ENCODE peak calls at places on chromosomes 11 and 22, in seven cellular contexts. U is DND-41; K is PC-9; N is CD4-positive, alpha-beta memory T cell; W is breast epithelium; C is psoas muscle; A is body of pancreas. Q is an unnamed sample. For H3K27me3, the result is how much of the 10 kb centered on the place peaks cover.

GRCh38 chr22:44707752-44708151 is 5.7 kb downstream of the PRR5 start:
- DNase-seq in C (no peak), W (no peak), N (no peak), U (no peak), K (no peak), A (no peak), Q (no peak)

GRCh38 chr11:75325713-75326438 is 25.6 kb downstream of the ARRB1 start:
- DNase-seq in N (no peak), A (peak), C (peak), U (peak), W (no peak), K (peak), Q (no peak)

GRCh38 chr11:15897211-15897960 is 459.0 kb downstream of the SOX6 start:
- DNase-seq in A (no peak), C (no peak), N (no peak), U (no peak), K (peak), W (no peak), Q (no peak)

GRCh38 chr11:115502636-115503082 is 1.6 kb downstream of the CADM1 start:
- DNase-seq in A (no peak), N (no peak), K (no peak), U (no peak), C (peak), W (no peak), Q (no peak)

GRCh38 chr11:66727282-66727882 is 1.6 kb downstream of the SPTBN2 start:
- DNase-seq in A (peak), W (peak), U (no peak), K (no peak), C (peak), N (peak), Q (no peak)

GRCh38 chr11:23859087-23859486 is 637.8 kb upstream of the LUZP2 start:
- DNase-seq in A (no peak), K (no peak), U (no peak), W (no peak), C (no peak), N (no peak), Q (no peak)

GRCh38 chr11:7555067-7555699 is 41.4 kb downstream of the PPFIBP2 start:
- DNase-seq in U (no peak), C (peak), W (peak), N (no peak), A (peak), K (no peak), Q (no peak)

GRCh38 chr11:85089654-85090053 is 537.5 kb downstream of the DLG2 start:
- DNase-seq in K (no peak), N (no peak), W (no peak), C (no peak), U (no peak), A (no peak), Q (no peak)

GRCh38 chr11:31855466-31855865 is 44.3 kb upstream of the PAX6 start:
- DNase-seq in K (no peak), C (no peak), W (no peak), N (no peak), A (no peak), U (no peak), Q (no peak)

GRCh38 chr11:62652156-62653006 is 721 bp downstream of the INTS5 start:
- DNase-seq in W (no peak), A (no peak), C (no peak), U (no peak), N (peak), K (no peak), Q (no peak)

GRCh38 chr11:103618532-103618931 is 417.9 kb upstream of the DDI1 start:
- DNase-seq in N (no peak), K (no peak), W (no peak), U (no peak), A (no peak), C (no peak), Q (no peak)

GRCh38 chr11:70548976-70549375 is 150.6 kb downstream of the CTTN start:
- DNase-seq in C (no peak), N (no peak), K (no peak), U (no peak), W (no peak), A (no peak), Q (no peak)

GRCh38 chr11:6319001-6319878 is 1.1 kb downstream of the CAVIN3 start:
- DNase-seq in A (peak), C (peak), W (peak), N (no peak), U (no peak), K (peak), Q (no peak)

GRCh38 chr11:124643605-124644425 is 21.2 kb downstream of the TBRG1 start:
- DNase-seq in K (no peak), N (no peak), C (no peak), U (no peak), A (no peak), W (no peak), Q (no peak)

GRCh38 chr11:61846351-61846750 is 18.3 kb downstream of the FADS2 start:
- DNase-seq in U (no peak), C (no peak), W (no peak), K (no peak), N (no peak), A (no peak), Q (no peak)

GRCh38 chr11:117579148-117579547 is 217.9 kb downstream of the DSCAML1 start:
- DNase-seq in A (no peak), C (no peak), W (peak), U (no peak), N (no peak), K (no peak), Q (no peak)

GRCh38 chr11:128207861-128208321 is 379.5 kb downstream of the ETS1 start:
- DNase-seq in N (no peak), C (no peak), W (no peak), A (no peak), K (peak), U (no peak), Q (no peak)

GRCh38 chr11:532512-533048 is 2.8 kb downstream of the HRAS start:
- DNase-seq in U (no peak), A (peak), N (no peak), C (no peak), W (no peak), K (no peak), Q (no peak)

GRCh38 chr11:65776196-65776595 is 4.6 kb downstream of the AP5B1 start:
- DNase-seq in U (peak), N (no peak), W (peak), A (peak), K (no peak), C (peak), Q (no peak)

GRCh38 chr11:83006877-83007330 is 64.8 kb downstream of the RAB30 start:
- DNase-seq in A (peak), U (no peak), C (no peak), N (no peak), W (no peak), K (no peak), Q (no peak)

GRCh38 chr11:62600367-62601113 is 1.1 kb downstream of the MTA2 start:
- DNase-seq in W (no peak), N (no peak), C (no peak), A (no peak), K (no peak), U (no peak), Q (no peak)

GRCh38 chr22:25840162-25840561 is 98.2 kb downstream of the MYO18B start:
- DNase-seq in K (no peak), U (no peak), N (no peak), C (no peak), A (no peak), W (no peak), Q (no peak)

GRCh38 chr22:42932857-42933782 is 76.0 kb upstream of the ARFGAP3 start:
- DNase-seq in C (no peak), A (no peak), U (no peak), K (no peak), W (no peak), N (no peak), Q (no peak)

GRCh38 chr11:128695539-128696221 is 1.8 kb downstream of the FLI1 start:
- DNase-seq in N (peak), K (no peak), C (no peak), A (no peak), U (peak), W (no peak), Q (no peak)

GRCh38 chr22:40118979-40119378 is 58.7 kb upstream of the TNRC6B start:
- DNase-seq in U (no peak), N (no peak), K (no peak), W (no peak), A (no peak), C (no peak), Q (no peak)

GRCh38 chr11:115464269-115464668 is 39.9 kb downstream of the CADM1 start:
- DNase-seq in C (no peak), W (no peak), N (no peak), K (no peak), A (no peak), U (no peak), Q (no peak)

GRCh38 chr22:48680601-48681000 is 1147.1 kb downstream of the BRD1 start:
- DNase-seq in U (no peak), A (no peak), C (no peak), K (no peak), W (no peak), N (no peak), Q (no peak)

GRCh38 chr11:57597971-57598830 is 716 bp downstream of the SERPING1 start:
- DNase-seq in K (peak), N (no peak), U (no peak), A (peak), W (peak), C (peak), Q (peak)

DNA sequence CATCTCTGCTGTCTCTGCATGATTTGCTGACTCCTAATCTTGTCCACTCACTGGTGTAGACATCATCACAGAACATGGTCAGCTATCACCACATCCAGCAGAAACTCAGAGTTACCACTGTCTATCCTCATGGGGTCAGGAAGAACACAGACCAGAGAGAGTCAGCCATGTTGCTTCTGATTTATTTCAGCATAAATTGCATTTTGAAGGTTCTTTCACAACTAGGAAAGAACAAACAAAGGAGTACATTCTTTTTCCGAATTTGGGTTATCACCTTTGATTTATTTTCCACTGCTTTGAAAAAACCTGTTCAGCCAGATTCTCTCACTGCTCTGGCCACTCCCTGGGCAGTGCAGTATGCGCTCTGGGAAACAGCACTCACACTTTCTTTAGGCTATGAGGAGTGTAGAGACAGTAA is 172.0 kb upstream of the MTMR2 start:
- DNase-seq in C (no peak), U (no peak), N (no peak), K (peak), A (peak), W (no peak), Q (no peak)
- H3K27ac ChIP-seq in C (no peak), U (no peak), N (no peak), K (peak), A (peak), W (peak), Q (no peak)

GRCh38 chr11:134753805-134754130 is 341.7 kb upstream of the B3GAT1 start:
- DNase-seq in C (no peak), U (no peak), N (no peak), W (no peak), K (no peak), A (no peak), Q (no peak)
- H3K27me3 ChIP-seq in C (under half), U (under half), N (under half), W (under half), K (half or more), A (under half), Q (under half)

GRCh38 chr11:93212094-93212493 is 14.3 kb upstream of the SLC36A4 start:
- DNase-seq in C (no peak), A (no peak), W (no peak), N (no peak), U (no peak), K (no peak), Q (no peak)

GRCh38 chr11:93213622-93214021 is 15.8 kb upstream of the SLC36A4 start:
- DNase-seq in N (no peak), A (no peak), C (no peak), W (no peak), U (no peak), K (no peak), Q (no peak)

GRCh38 chr11:93208663-93209270 is 11.0 kb upstream of the SLC36A4 start:
- DNase-seq in W (no peak), U (no peak), K (no peak), A (no peak), N (no peak), C (no peak), Q (no peak)

GRCh38 chr11:93209476-93209875 is 11.7 kb upstream of the SLC36A4 start:
- DNase-seq in N (no peak), A (no peak), K (no peak), W (no peak), U (no peak), C (no peak), Q (no peak)
- H3K27ac ChIP-seq in N (no peak), A (no peak), K (no peak), W (no peak), U (no peak), C (no peak), Q (no peak)

GRCh38 chr11:44630511-44631210 is 65.2 kb downstream of the CD82 start:
- DNase-seq in U (peak), W (no peak), C (no peak), K (no peak), N (no peak), A (no peak), Q (no peak)

GRCh38 chr11:44634401-44635281 is 69.2 kb downstream of the CD82 start:
- DNase-seq in A (peak), C (peak), W (no peak), K (no peak), U (peak), N (no peak), Q (no peak)

GRCh38 chr11:44633641-44634040 is 68.2 kb downstream of the CD82 start:
- DNase-seq in K (no peak), N (no peak), A (no peak), W (no peak), U (peak), C (no peak), Q (no peak)

GRCh38 chr11:44631831-44632230 is 66.4 kb downstream of the CD82 start:
- DNase-seq in A (no peak), W (no peak), U (no peak), C (no peak), N (no peak), K (no peak), Q (no peak)

GRCh38 chr11:44632466-44633123 is 67.1 kb downstream of the CD82 start:
- DNase-seq in N (no peak), W (no peak), U (peak), K (peak), A (no peak), C (peak), Q (no peak)
- H3K27me3 ChIP-seq in N (under half), W (under half), U (under half), K (half or more), A (under half), C (under half), Q (under half)

DNA sequence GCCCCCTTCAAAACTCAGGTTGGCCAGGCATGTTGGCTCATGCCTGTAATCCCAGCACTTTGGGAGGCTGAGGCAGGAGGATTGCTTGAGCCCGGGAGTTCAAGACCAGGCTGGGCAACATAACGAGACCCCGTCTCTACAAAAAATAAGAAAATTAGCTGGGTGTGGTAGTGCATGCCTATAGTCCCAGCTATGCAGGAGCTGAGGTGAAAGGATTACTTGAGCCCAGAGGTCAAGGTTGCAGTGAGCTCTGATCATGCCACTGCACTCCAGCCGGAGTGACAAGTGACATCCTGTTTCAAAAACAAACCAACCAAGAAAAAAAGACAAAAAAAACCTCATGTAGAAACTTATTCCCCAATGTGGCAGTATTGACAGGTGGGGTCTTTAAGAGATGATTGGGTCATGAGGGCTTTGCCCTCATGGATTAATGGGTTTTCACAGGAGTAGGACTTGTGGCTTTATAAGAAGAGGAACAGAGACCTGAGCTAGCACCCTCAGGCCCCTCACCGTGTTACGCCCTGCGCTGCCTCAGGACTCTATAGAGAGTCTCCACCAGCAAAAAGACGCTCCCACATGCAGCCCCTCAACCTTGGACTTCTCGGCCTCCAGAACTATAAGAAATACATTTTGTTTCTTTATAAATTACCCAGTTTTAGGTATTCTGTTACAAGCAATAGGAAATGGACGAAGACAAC is 22.3 kb downstream of the LAYN start:
- DNase-seq in A (no peak), N (no peak), K (no peak), C (no peak), W (no peak), U (no peak), Q (no peak)
- H3K27ac ChIP-seq in A (no peak), N (no peak), K (peak), C (no peak), W (no peak), U (no peak), Q (no peak)

GRCh38 chr11:110711448-110711775 is 825 bp downstream of the ARHGAP20 start:
- DNase-seq in N (no peak), C (no peak), A (no peak), W (no peak), U (no peak), K (no peak), Q (no peak)
- H3K27me3 ChIP-seq in N (under half), C (under half), A (under half), W (under half), U (under half), K (under half), Q (under half)

GRCh38 chr22:36304429-36304828 is 51.5 kb downstream of the APOL1 start:
- DNase-seq in K (peak), C (no peak), U (no peak), N (no peak), W (no peak), A (no peak), Q (no peak)

GRCh38 chr22:36311386-36312085 is 58.6 kb downstream of the APOL1 start:
- DNase-seq in N (no peak), W (no peak), C (no peak), U (no peak), A (no peak), K (peak), Q (no peak)

GRCh38 chr22:36305813-36306212 is 52.9 kb downstream of the APOL1 start:
- DNase-seq in U (no peak), W (no peak), C (no peak), N (no peak), K (no peak), A (no peak), Q (no peak)

GRCh38 chr22:36306227-36306626 is 53.3 kb downstream of the APOL1 start:
- DNase-seq in K (no peak), W (no peak), A (no peak), C (no peak), N (no peak), U (no peak), Q (no peak)

GRCh38 chr22:36308880-36309279 is 55.9 kb downstream of the APOL1 start:
- DNase-seq in N (no peak), U (no peak), C (no peak), K (no peak), W (no peak), A (no peak), Q (no peak)
- H3K27ac ChIP-seq in N (no peak), U (no peak), C (no peak), K (no peak), W (no peak), A (no peak), Q (no peak)

GRCh38 chr11:13013054-13013488 is 4.0 kb downstream of the RASSF10 start:
- DNase-seq in N (no peak), K (no peak), C (no peak), W (no peak), A (no peak), U (no peak), Q (no peak)
- H3K27me3 ChIP-seq in N (under half), K (under half), C (under half), W (under half), A (under half), U (under half), Q (under half)

DNA sequence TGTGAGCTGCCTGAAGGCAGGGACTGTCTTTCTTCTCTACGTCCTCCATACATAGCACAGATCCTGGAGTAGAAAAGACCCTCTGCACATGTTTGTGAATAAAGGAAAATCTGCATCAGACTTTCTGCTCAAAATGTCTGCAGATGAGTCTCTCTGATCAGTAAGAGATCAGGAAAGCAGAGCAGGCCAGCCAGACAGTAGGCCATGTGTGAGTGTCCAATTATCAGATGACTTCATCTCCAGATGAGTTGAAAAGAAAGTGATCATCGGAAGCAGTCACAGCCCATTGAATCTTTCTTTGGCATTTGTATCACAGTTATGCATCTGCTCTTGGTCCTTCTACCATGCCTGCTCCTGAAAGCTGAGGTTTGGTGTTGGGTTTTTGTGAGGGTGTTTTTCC is 298.7 kb upstream of the NCAM1 start:
- DNase-seq in N (no peak), A (no peak), W (no peak), U (no peak), K (no peak), C (no peak), Q (no peak)
- H3K27ac ChIP-seq in N (no peak), A (no peak), W (no peak), U (no peak), K (no peak), C (no peak), Q (no peak)

DNA sequence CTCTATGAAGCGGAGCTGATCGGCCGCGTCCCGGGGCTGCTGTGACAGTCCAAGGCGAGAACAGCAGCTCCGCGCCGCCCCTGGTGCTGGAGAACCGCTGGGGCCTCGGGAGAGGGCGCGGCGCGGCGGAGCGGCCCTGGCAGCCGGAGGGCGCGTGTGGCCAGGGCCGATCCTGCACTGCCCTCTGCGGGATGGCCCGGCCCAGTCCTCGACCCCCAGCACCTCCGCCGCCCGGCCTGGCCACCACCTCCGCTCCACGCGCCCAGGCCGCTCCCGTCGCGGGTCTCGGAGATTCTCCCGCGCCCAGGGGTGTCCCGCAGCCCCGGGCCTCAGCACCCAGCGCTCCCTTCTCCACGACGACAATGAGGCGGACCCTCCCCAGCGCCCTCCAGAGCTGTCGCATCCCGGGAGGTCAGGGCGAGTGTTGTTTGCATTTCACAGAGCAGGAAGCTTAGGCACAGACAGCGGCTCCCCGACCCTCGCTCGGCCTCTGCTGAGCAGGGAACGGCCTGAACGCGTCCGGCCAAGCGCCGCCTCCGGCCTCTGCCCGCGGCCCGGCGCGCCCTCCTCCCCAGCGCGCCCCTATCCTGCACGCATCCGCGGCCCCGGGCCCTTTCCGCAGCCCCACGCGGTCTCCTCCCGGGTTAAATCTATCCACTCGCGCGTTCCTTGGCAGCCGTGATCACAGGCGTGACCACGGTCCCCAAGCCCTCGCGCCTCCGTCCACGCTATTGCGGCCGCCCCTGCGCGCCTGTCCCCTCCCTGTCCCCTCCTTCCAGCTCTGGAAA is 109.7 kb downstream of the WNT7B start:
- DNase-seq in U (peak), W (no peak), C (no peak), A (peak), N (no peak), K (no peak), Q (no peak)
- H3K27me3 ChIP-seq in U (under half), W (under half), C (under half), A (under half), N (under half), K (under half), Q (under half)

Q was measured in iPS DF 6.9.